ENCODE peak calls at places on chromosomes 13 and 19, in ten cellular contexts. G is right cardiac atrium; Y is GM23338; H is CD4-positive, alpha-beta T cell; X is pancreas; F is mucosa of descending colon; I is upper lobe of left lung; V is activated CD8-positive, alpha-beta T cell treated with anti-CD3 and anti-CD28 coated beads for 36 hours; J is SK-N-SH treated with all-trans-retinoic acid at 6 μM for 48 hours; T is gastroesophageal sphincter. E is an unnamed sample.

GRCh38 chr19:44960906-44961734 is 5.9 kb downstream of the CLPTM1 start:
- ATAC-seq in G (no peak), Y (no peak), H (no peak), X (no peak), F (peak), I (no peak), V (no peak), J (no peak), T (no peak), E (no peak)

GRCh38 chr13:27012482-27013197 is 159.0 kb downstream of the USP12 start:
- ATAC-seq in G (no peak), Y (no peak), H (no peak), X (no peak), F (no peak), I (peak), V (no peak), J (peak), T (peak), E (peak)

GRCh38 chr19:53936035-53936434 is 26.7 kb upstream of the CACNG8 start:
- ATAC-seq in G (no peak), Y (peak), H (no peak), X (no peak), F (no peak), I (no peak), V (no peak), J (no peak), T (no peak), E (no peak)

GRCh38 chr19:55157064-55157908 is at the start of gene TNNI3:
- ATAC-seq in G (peak), Y (no peak), H (no peak), X (no peak), F (no peak), I (no peak), V (no peak), J (no peak), T (no peak), E (no peak)

GRCh38 chr19:35379992-35380391 is 9.1 kb downstream of the GPR42 start:
- ATAC-seq in G (no peak), Y (no peak), H (no peak), X (peak), F (no peak), I (no peak), V (no peak), J (no peak), T (no peak), E (no peak)

GRCh38 chr13:20462921-20463320 is 62.7 kb downstream of the CRYL1 start:
- ATAC-seq in G (no peak), Y (peak), H (no peak), X (no peak), F (no peak), I (no peak), V (no peak), J (no peak), T (no peak), E (no peak)

GRCh38 chr19:38569368-38569983 is 48.3 kb downstream of the MAP4K1 start:
- ATAC-seq in G (no peak), Y (no peak), H (no peak), X (no peak), F (no peak), I (no peak), V (peak), J (no peak), T (no peak), E (no peak)

GRCh38 chr19:4375164-4375619 is 25.2 kb downstream of the SH3GL1 start:
- ATAC-seq in G (no peak), Y (peak), H (no peak), X (peak), F (peak), I (peak), V (no peak), J (peak), T (no peak), E (peak)

GRCh38 chr13:39370554-39370953 is 232.4 kb downstream of the LHFPL6 start:
- ATAC-seq in G (peak), Y (no peak), H (no peak), X (no peak), F (no peak), I (no peak), V (no peak), J (peak), T (no peak), E (peak)

GRCh38 chr13:77001963-77002587 is 10.2 kb downstream of the CLN5 start:
- ATAC-seq in G (peak), Y (no peak), H (no peak), X (peak), F (no peak), I (no peak), V (peak), J (peak), T (no peak), E (no peak)

GRCh38 chr19:17255150-17255621 is 9.4 kb downstream of the USHBP1 start:
- ATAC-seq in G (no peak), Y (peak), H (no peak), X (peak), F (peak), I (peak), V (no peak), J (no peak), T (no peak), E (peak)

GRCh38 chr13:112137144-112137543 is 70.2 kb downstream of the SOX1 start:
- ATAC-seq in G (no peak), Y (no peak), H (no peak), X (no peak), F (no peak), I (no peak), V (no peak), J (no peak), T (no peak), E (no peak)

GRCh38 chr13:23600534-23600933 is 30.3 kb downstream of the TNFRSF19 start:
- ATAC-seq in G (no peak), Y (peak), H (no peak), X (peak), F (no peak), I (no peak), V (no peak), J (no peak), T (no peak), E (no peak)

GRCh38 chr19:44955500-44956439 is 590 bp downstream of the CLPTM1 start:
- ATAC-seq in G (no peak), Y (peak), H (peak), X (peak), F (peak), I (peak), V (no peak), J (peak), T (no peak), E (peak)

GRCh38 chr13:44765076-44765475 is 188.9 kb upstream of the TSC22D1 start:
- ATAC-seq in G (no peak), Y (no peak), H (no peak), X (peak), F (peak), I (no peak), V (no peak), J (no peak), T (no peak), E (no peak)

GRCh38 chr19:44341794-44342193 is 14.7 kb downstream of the ZNF112 start:
- ATAC-seq in G (no peak), Y (no peak), H (no peak), X (no peak), F (no peak), I (no peak), V (no peak), J (no peak), T (no peak), E (no peak)

GRCh38 chr19:30117636-30118145 is 175.7 kb downstream of the URI1 start:
- ATAC-seq in G (no peak), Y (no peak), H (no peak), X (no peak), F (no peak), I (no peak), V (no peak), J (no peak), T (no peak), E (no peak)

GRCh38 chr19:10927691-10928562 is 512 bp downstream of the YIPF2 start:
- ATAC-seq in G (peak), Y (peak), H (peak), X (peak), F (peak), I (peak), V (peak), J (peak), T (peak), E (peak)

GRCh38 chr19:49626243-49626642 is 13.7 kb downstream of the RRAS start:
- ATAC-seq in G (no peak), Y (no peak), H (no peak), X (no peak), F (no peak), I (no peak), V (no peak), J (no peak), T (no peak), E (no peak)

GRCh38 chr13:109009756-109010155 is 380.3 kb downstream of the MYO16 start:
- ATAC-seq in G (no peak), Y (no peak), H (no peak), X (no peak), F (no peak), I (no peak), V (no peak), J (no peak), T (no peak), E (no peak)

E was measured in esophagus mucosa.